ENCODE peak calls at places on chromosomes 1 and 21, in seven cellular contexts. One of them, this sample, is unnamed.

GRCh38 chr1:59100975-59101374 is 195.9 kb upstream of the FGGY start:
- DNase-seq in hepatocyte: no peak
- DNase-seq in IMR-90: peak
- DNase-seq in body of pancreas: no peak
- DNase-seq in tibial artery: no peak
- DNase-seq in fibroblast of lung: peak
- DNase-seq in uterus: no peak
- DNase-seq in this sample: no peak

GRCh38 chr1:159023723-159024122 is 14.0 kb downstream of the IFI16 start:
- DNase-seq in tibial artery: no peak
- DNase-seq in fibroblast of lung: no peak
- DNase-seq in IMR-90: no peak
- DNase-seq in uterus: no peak
- DNase-seq in hepatocyte: no peak
- DNase-seq in body of pancreas: no peak
- DNase-seq in this sample: no peak

GRCh38 chr1:84836145-84836544 is 56.9 kb downstream of the LPAR3 start:
- DNase-seq in IMR-90: no peak
- DNase-seq in uterus: no peak
- DNase-seq in hepatocyte: no peak
- DNase-seq in tibial artery: no peak
- DNase-seq in fibroblast of lung: no peak
- DNase-seq in body of pancreas: no peak
- DNase-seq in this sample: peak

GRCh38 chr1:178644308-178645120 is 80.5 kb upstream of the RALGPS2 start:
- DNase-seq in uterus: no peak
- DNase-seq in tibial artery: no peak
- DNase-seq in fibroblast of lung: peak
- DNase-seq in body of pancreas: peak
- DNase-seq in hepatocyte: peak
- DNase-seq in IMR-90: peak
- DNase-seq in this sample: no peak

GRCh38 chr1:36594041-36594440 is 111.3 kb upstream of the CSF3R start:
- DNase-seq in body of pancreas: no peak
- DNase-seq in uterus: no peak
- DNase-seq in hepatocyte: no peak
- DNase-seq in fibroblast of lung: no peak
- DNase-seq in IMR-90: no peak
- DNase-seq in tibial artery: no peak
- DNase-seq in this sample: no peak

GRCh38 chr1:5979536-5980313 is 12.5 kb downstream of the NPHP4 start:
- DNase-seq in body of pancreas: no peak
- DNase-seq in uterus: no peak
- DNase-seq in tibial artery: no peak
- DNase-seq in IMR-90: no peak
- DNase-seq in hepatocyte: no peak
- DNase-seq in fibroblast of lung: no peak
- DNase-seq in this sample: no peak

GRCh38 chr1:160774886-160775719 is 20.9 kb upstream of the LY9 start:
- DNase-seq in fibroblast of lung: no peak
- DNase-seq in tibial artery: no peak
- DNase-seq in IMR-90: no peak
- DNase-seq in body of pancreas: no peak
- DNase-seq in uterus: no peak
- DNase-seq in hepatocyte: no peak
- DNase-seq in this sample: no peak

GRCh38 chr1:72137665-72138064 is 144.7 kb downstream of the NEGR1 start:
- DNase-seq in IMR-90: no peak
- DNase-seq in uterus: no peak
- DNase-seq in hepatocyte: no peak
- DNase-seq in body of pancreas: no peak
- DNase-seq in tibial artery: no peak
- DNase-seq in fibroblast of lung: no peak
- DNase-seq in this sample: peak

GRCh38 chr1:226973898-226974543 is 33.9 kb downstream of the COQ8A start:
- DNase-seq in tibial artery: peak
- DNase-seq in body of pancreas: peak
- DNase-seq in fibroblast of lung: peak
- DNase-seq in hepatocyte: peak
- DNase-seq in uterus: peak
- DNase-seq in IMR-90: peak
- DNase-seq in this sample: peak

GRCh38 chr21:36465481-36465880 is 14.4 kb downstream of the CLDN14 start:
- DNase-seq in hepatocyte: no peak
- DNase-seq in fibroblast of lung: no peak
- DNase-seq in IMR-90: no peak
- DNase-seq in body of pancreas: no peak
- DNase-seq in tibial artery: no peak
- DNase-seq in uterus: no peak
- DNase-seq in this sample: no peak

GRCh38 chr1:32250893-32251716 is at the start of gene LCK:
- DNase-seq in fibroblast of lung: no peak
- DNase-seq in body of pancreas: no peak
- DNase-seq in tibial artery: no peak
- DNase-seq in IMR-90: no peak
- DNase-seq in uterus: no peak
- DNase-seq in hepatocyte: no peak
- DNase-seq in this sample: no peak

GRCh38 chr1:1537626-1538250 is 2.7 kb downstream of the TMEM240 start:
- DNase-seq in body of pancreas: no peak
- DNase-seq in fibroblast of lung: no peak
- DNase-seq in IMR-90: no peak
- DNase-seq in uterus: no peak
- DNase-seq in hepatocyte: no peak
- DNase-seq in tibial artery: no peak
- DNase-seq in this sample: no peak

GRCh38 chr1:119102051-119102450 is 38.4 kb downstream of the WARS2 start:
- DNase-seq in fibroblast of lung: no peak
- DNase-seq in body of pancreas: no peak
- DNase-seq in IMR-90: no peak
- DNase-seq in hepatocyte: no peak
- DNase-seq in tibial artery: no peak
- DNase-seq in uterus: no peak
- DNase-seq in this sample: peak

GRCh38 chr1:118148034-118148433 is 37.0 kb downstream of the SPAG17 start:
- DNase-seq in IMR-90: peak
- DNase-seq in body of pancreas: no peak
- DNase-seq in hepatocyte: no peak
- DNase-seq in uterus: no peak
- DNase-seq in fibroblast of lung: peak
- DNase-seq in tibial artery: no peak
- DNase-seq in this sample: no peak

GRCh38 chr1:3584915-3585314 is 26.4 kb downstream of the MEGF6 start:
- DNase-seq in IMR-90: no peak
- DNase-seq in uterus: no peak
- DNase-seq in hepatocyte: no peak
- DNase-seq in body of pancreas: no peak
- DNase-seq in tibial artery: no peak
- DNase-seq in fibroblast of lung: no peak
- DNase-seq in this sample: no peak

GRCh38 chr1:155019377-155020245 is 14.0 kb downstream of the DCST2 start:
- DNase-seq in tibial artery: peak
- DNase-seq in hepatocyte: no peak
- DNase-seq in fibroblast of lung: no peak
- DNase-seq in body of pancreas: no peak
- DNase-seq in IMR-90: no peak
- DNase-seq in uterus: no peak
- DNase-seq in this sample: no peak

GRCh38 chr1:155022136-155022926 is 11.2 kb downstream of the DCST2 start:
- DNase-seq in hepatocyte: no peak
- DNase-seq in uterus: no peak
- DNase-seq in fibroblast of lung: peak
- DNase-seq in IMR-90: no peak
- DNase-seq in tibial artery: no peak
- DNase-seq in body of pancreas: no peak
- DNase-seq in this sample: no peak

GRCh38 chr1:155023627-155024026 is 10.0 kb downstream of the DCST2 start:
- DNase-seq in uterus: no peak
- DNase-seq in hepatocyte: no peak
- DNase-seq in body of pancreas: no peak
- DNase-seq in tibial artery: no peak
- DNase-seq in IMR-90: no peak
- DNase-seq in fibroblast of lung: no peak
- DNase-seq in this sample: no peak

GRCh38 chr1:155024315-155024714 is 9.3 kb downstream of the DCST2 start:
- DNase-seq in body of pancreas: no peak
- DNase-seq in IMR-90: no peak
- DNase-seq in hepatocyte: no peak
- DNase-seq in tibial artery: no peak
- DNase-seq in uterus: no peak
- DNase-seq in fibroblast of lung: no peak
- DNase-seq in this sample: no peak

DNA sequence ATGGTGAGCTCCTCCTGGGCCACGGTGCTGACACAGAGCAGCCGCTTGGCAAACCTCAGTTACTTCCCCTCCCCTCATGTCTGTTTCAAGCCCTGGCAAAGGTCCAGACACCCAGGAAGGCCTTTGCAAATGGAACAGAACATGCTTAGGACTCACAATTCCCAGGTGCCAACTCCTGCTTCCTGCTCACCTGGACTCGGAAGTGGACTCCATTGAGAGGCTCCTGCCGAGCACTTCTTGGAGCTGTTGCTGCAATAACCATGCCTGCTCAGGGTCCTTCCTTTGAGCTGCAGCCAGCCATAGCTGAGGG is 10.7 kb downstream of the DCST2 start:
- DNase-seq in uterus: no peak
- DNase-seq in fibroblast of lung: no peak
- DNase-seq in tibial artery: no peak
- DNase-seq in IMR-90: no peak
- DNase-seq in body of pancreas: peak
- DNase-seq in hepatocyte: no peak
- DNase-seq in this sample: no peak
- H3K4me3 ChIP-seq in uterus: no peak
- H3K4me3 ChIP-seq in fibroblast of lung: no peak
- H3K4me3 ChIP-seq in tibial artery: no peak
- H3K4me3 ChIP-seq in IMR-90: no peak
- H3K4me3 ChIP-seq in body of pancreas: no peak
- H3K4me3 ChIP-seq in hepatocyte: no peak
- H3K4me3 ChIP-seq in this sample: no peak

DNA sequence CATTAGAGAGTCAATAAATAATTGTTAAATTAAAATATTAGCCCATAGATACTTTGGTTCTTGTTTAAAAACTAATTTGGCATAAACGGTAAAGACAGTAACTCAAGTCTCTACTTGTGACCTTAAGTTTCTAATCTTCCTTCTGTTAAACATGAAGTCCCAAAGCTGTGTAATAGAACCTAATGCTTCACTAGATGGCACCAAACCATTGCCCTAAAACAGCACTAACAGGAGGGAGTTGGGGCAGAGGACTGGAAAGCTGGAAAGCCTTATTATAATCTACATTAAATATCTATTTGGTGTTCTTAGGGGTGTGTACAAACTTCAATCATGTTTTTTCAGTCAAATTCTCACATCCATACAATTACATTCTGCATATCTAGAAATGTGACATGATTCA is 176.6 kb downstream of the OLFM3 start:
- DNase-seq in hepatocyte: peak
- DNase-seq in tibial artery: no peak
- DNase-seq in uterus: no peak
- DNase-seq in fibroblast of lung: peak
- DNase-seq in body of pancreas: peak
- DNase-seq in IMR-90: peak
- DNase-seq in this sample: peak
- TF ChIP-seq CTCF in hepatocyte: peak
- TF ChIP-seq CTCF in tibial artery: no peak
- TF ChIP-seq CTCF in uterus: no peak
- TF ChIP-seq CTCF in fibroblast of lung: peak
- TF ChIP-seq CTCF in body of pancreas: peak
- TF ChIP-seq CTCF in IMR-90: peak
- TF ChIP-seq CTCF in this sample: peak

DNA sequence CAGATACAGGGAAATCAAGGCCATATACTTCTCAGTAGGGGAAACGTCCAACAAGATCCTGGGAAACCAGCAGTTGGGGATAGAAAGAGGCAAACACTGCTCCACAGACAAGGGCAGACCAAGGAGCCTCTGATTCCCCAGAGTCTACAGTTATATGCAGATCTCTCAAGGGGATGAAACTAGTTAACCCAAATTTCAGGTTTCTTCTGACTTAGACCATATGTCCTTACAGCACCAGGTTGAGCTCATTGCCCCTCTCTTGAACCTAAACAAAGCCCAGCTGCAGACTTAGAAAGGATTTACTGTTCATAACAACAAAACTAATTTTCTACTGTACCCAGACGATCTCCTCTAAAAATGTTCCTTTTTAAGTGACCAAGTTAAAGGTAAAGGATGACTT is 24.3 kb downstream of the SMYD3 start:
- DNase-seq in hepatocyte: no peak
- DNase-seq in body of pancreas: no peak
- DNase-seq in fibroblast of lung: no peak
- DNase-seq in uterus: no peak
- DNase-seq in IMR-90: peak
- DNase-seq in tibial artery: no peak
- DNase-seq in this sample: no peak
- H3K4me3 ChIP-seq in hepatocyte: no peak
- H3K4me3 ChIP-seq in body of pancreas: no peak
- H3K4me3 ChIP-seq in fibroblast of lung: peak
- H3K4me3 ChIP-seq in uterus: no peak
- H3K4me3 ChIP-seq in IMR-90: no peak
- H3K4me3 ChIP-seq in tibial artery: no peak
- H3K4me3 ChIP-seq in this sample: no peak

GRCh38 chr21:33964706-33965325 is 49.2 kb upstream of the ATP5PO start:
- DNase-seq in IMR-90: peak
- DNase-seq in tibial artery: no peak
- DNase-seq in body of pancreas: no peak
- DNase-seq in hepatocyte: no peak
- DNase-seq in uterus: no peak
- DNase-seq in fibroblast of lung: peak
- DNase-seq in this sample: peak

GRCh38 chr21:33963848-33964555 is 48.4 kb upstream of the ATP5PO start:
- DNase-seq in uterus: no peak
- DNase-seq in fibroblast of lung: no peak
- DNase-seq in hepatocyte: no peak
- DNase-seq in tibial artery: no peak
- DNase-seq in body of pancreas: no peak
- DNase-seq in IMR-90: no peak
- DNase-seq in this sample: no peak

GRCh38 chr21:33961061-33961460 is 45.5 kb upstream of the ATP5PO start:
- DNase-seq in fibroblast of lung: no peak
- DNase-seq in body of pancreas: no peak
- DNase-seq in uterus: no peak
- DNase-seq in tibial artery: no peak
- DNase-seq in hepatocyte: no peak
- DNase-seq in IMR-90: no peak
- DNase-seq in this sample: no peak

GRCh38 chr21:33962290-33962689 is 46.7 kb upstream of the ATP5PO start:
- DNase-seq in tibial artery: no peak
- DNase-seq in IMR-90: no peak
- DNase-seq in hepatocyte: no peak
- DNase-seq in uterus: no peak
- DNase-seq in body of pancreas: no peak
- DNase-seq in fibroblast of lung: no peak
- DNase-seq in this sample: no peak

DNA sequence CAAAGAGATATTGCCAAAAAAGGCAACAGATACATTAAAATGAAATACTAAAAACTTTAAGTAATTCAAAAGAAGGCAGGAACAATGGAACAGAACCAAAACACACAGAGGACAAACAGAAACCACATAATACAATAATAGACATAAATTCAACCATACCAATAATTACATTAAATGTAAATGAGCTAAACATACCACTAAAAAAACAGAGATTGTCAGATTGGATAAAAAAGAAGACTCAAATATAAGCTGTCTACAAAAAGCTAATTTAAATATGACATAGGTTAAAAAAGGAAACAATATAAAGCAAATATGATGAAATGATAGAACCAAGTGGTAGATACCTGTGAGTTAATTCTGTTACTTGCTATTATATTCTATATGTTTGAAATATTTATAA is 44.1 kb upstream of the ATP5PO start:
- DNase-seq in body of pancreas: no peak
- DNase-seq in IMR-90: no peak
- DNase-seq in tibial artery: no peak
- DNase-seq in uterus: no peak
- DNase-seq in hepatocyte: no peak
- DNase-seq in fibroblast of lung: no peak
- DNase-seq in this sample: no peak
- TF ChIP-seq CTCF in body of pancreas: no peak
- TF ChIP-seq CTCF in IMR-90: no peak
- TF ChIP-seq CTCF in tibial artery: no peak
- TF ChIP-seq CTCF in uterus: no peak
- TF ChIP-seq CTCF in hepatocyte: no peak
- TF ChIP-seq CTCF in fibroblast of lung: no peak
- TF ChIP-seq CTCF in this sample: no peak